ENCODE peak calls at places on chromosomes 5 and 9, in six cellular contexts. H, A, U, I, P and Y are unnamed samples.

GRCh38 chr5:116554764-116555163 is 19.9 kb downstream of the SEMA6A start:
- DNase-seq in H (no peak), A (no peak), U (no peak), I (no peak), P (no peak), Y (no peak)

GRCh38 chr5:30752015-30752414 is 441.5 kb upstream of the CDH6 start:
- DNase-seq in H (no peak), A (no peak), U (peak), I (no peak), P (no peak), Y (no peak)

GRCh38 chr9:97703437-97704326 is 6.5 kb upstream of the XPA start:
- DNase-seq in H (peak), A (no peak), U (peak), I (no peak), P (peak), Y (peak)

GRCh38 chr5:39578887-39579497 is 154.2 kb upstream of the DAB2 start:
- DNase-seq in H (no peak), A (no peak), U (peak), I (no peak), P (no peak), Y (peak)

GRCh38 chr5:75059887-75060286 is 7.5 kb upstream of the GCNT4 start:
- DNase-seq in H (no peak), A (no peak), U (no peak), I (no peak), P (no peak), Y (no peak)

GRCh38 chr5:150411245-150411979 is 1.3 kb downstream of the CD74 start:
- DNase-seq in H (no peak), A (peak), U (peak), I (peak), P (no peak), Y (no peak)

GRCh38 chr9:82404484-82405280 is 416.1 kb downstream of the SPATA31D1 start:
- DNase-seq in H (no peak), A (no peak), U (peak), I (no peak), P (no peak), Y (peak)

GRCh38 chr9:34443533-34443932 is 14.8 kb downstream of the FAM219A start:
- DNase-seq in H (no peak), A (no peak), U (no peak), I (no peak), P (no peak), Y (no peak)

GRCh38 chr9:87465791-87466190 is 31.9 kb upstream of the DAPK1 start:
- DNase-seq in H (no peak), A (no peak), U (no peak), I (no peak), P (no peak), Y (no peak)

GRCh38 chr9:83476513-83476912 is 61.7 kb downstream of the FRMD3 start:
- DNase-seq in H (no peak), A (no peak), U (no peak), I (no peak), P (no peak), Y (no peak)

GRCh38 chr5:176365663-176366574 is 632 bp downstream of the ARL10 start:
- DNase-seq in H (peak), A (peak), U (peak), I (peak), P (no peak), Y (peak)

GRCh38 chr5:126358525-126358924 is 64.7 kb upstream of the GRAMD2B start:
- DNase-seq in H (no peak), A (no peak), U (peak), I (no peak), P (no peak), Y (no peak)

GRCh38 chr9:133252301-133252776 is 22.7 kb downstream of the ABO start:
- DNase-seq in H (no peak), A (no peak), U (no peak), I (no peak), P (no peak), Y (no peak)

GRCh38 chr9:108813951-108814601 is 41.7 kb downstream of the ACTL7B start:
- DNase-seq in H (peak), A (no peak), U (peak), I (no peak), P (no peak), Y (peak)

GRCh38 chr5:132836852-132837251 is 6.4 kb upstream of the SHROOM1 start:
- DNase-seq in H (no peak), A (no peak), U (no peak), I (no peak), P (no peak), Y (no peak)

GRCh38 chr5:137142371-137143243 is 356.5 kb downstream of the SPOCK1 start:
- DNase-seq in H (peak), A (no peak), U (peak), I (peak), P (no peak), Y (peak)

GRCh38 chr5:53073349-53073748 is 36.2 kb downstream of the MOCS2 start:
- DNase-seq in H (no peak), A (no peak), U (no peak), I (no peak), P (no peak), Y (peak)

GRCh38 chr5:41246376-41246775 is 33.0 kb upstream of the C6 start:
- DNase-seq in H (no peak), A (no peak), U (peak), I (no peak), P (no peak), Y (peak)

GRCh38 chr5:113378960-113379541 is 55.7 kb downstream of the TSSK1B start:
- DNase-seq in H (peak), A (no peak), U (peak), I (peak), P (peak), Y (peak)

GRCh38 chr9:125997510-125997823 is 250.3 kb downstream of the PBX3 start:
- DNase-seq in H (no peak), A (no peak), U (no peak), I (no peak), P (no peak), Y (no peak)

GRCh38 chr5:52665544-52665943 is 122.2 kb upstream of the ITGA1 start:
- DNase-seq in H (no peak), A (no peak), U (peak), I (no peak), P (no peak), Y (peak)

GRCh38 chr9:129166962-129167557 is 11.0 kb downstream of the IER5L start:
- DNase-seq in H (no peak), A (no peak), U (peak), I (peak), P (peak), Y (peak)

GRCh38 chr9:70502690-70503089 is 88.2 kb upstream of the KLF9 start:
- DNase-seq in H (no peak), A (no peak), U (no peak), I (no peak), P (no peak), Y (peak)

GRCh38 chr5:103780794-103781193 is 218.2 kb upstream of the NUDT12 start:
- DNase-seq in H (no peak), A (no peak), U (peak), I (no peak), P (no peak), Y (no peak)

GRCh38 chr9:127176631-127177030 is 54.2 kb upstream of the ANGPTL2 start:
- DNase-seq in H (no peak), A (no peak), U (no peak), I (no peak), P (no peak), Y (no peak)

GRCh38 chr9:8366161-8366926 is 566.8 kb upstream of the DMAC1 start:
- DNase-seq in H (no peak), A (no peak), U (peak), I (no peak), P (no peak), Y (peak)

GRCh38 chr5:177995691-177996595 is at the start of gene PROP1:
- DNase-seq in H (no peak), A (no peak), U (no peak), I (no peak), P (no peak), Y (no peak)

DNA sequence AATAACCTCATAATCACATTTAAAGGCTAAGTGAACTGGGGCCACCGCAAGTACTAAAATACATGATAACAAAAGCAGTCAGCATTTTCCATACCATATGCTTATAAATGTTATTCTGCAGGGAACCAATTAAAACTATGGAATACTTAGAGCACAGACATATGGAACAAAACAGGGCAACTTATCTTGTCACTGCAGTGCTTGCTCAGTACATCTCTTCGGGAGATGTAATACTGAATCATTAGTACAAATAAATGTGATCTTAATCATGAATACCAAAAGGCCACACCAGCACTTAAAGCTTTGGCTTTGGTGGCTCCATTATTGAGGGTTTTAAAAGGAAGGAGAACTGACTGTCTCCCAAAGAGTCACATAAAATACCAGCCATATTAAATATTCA is 32.1 kb downstream of the PRUNE2 start:
- DNase-seq in H (no peak), A (no peak), U (no peak), I (no peak), P (no peak), Y (no peak)
- H3K4me3 ChIP-seq in H (no peak), A (no peak), U (no peak), I (no peak), P (no peak), Y (no peak)

GRCh38 chr5:6837519-6838110 is 124.4 kb downstream of the TENT4A start:
- DNase-seq in H (no peak), A (no peak), U (peak), I (no peak), P (no peak), Y (no peak)
- TF ChIP-seq CTCF in H (peak), A (peak), U (peak), I (peak), P (no peak), Y (peak)

GRCh38 chr5:121969660-121970295 is 8.0 kb downstream of the SRFBP1 start:
- DNase-seq in H (no peak), A (no peak), U (peak), I (no peak), P (no peak), Y (peak)
- H3K4me3 ChIP-seq in H (no peak), A (no peak), U (no peak), I (peak), P (no peak), Y (no peak)

GRCh38 chr9:81314525-81314924 is 374.8 kb downstream of the TLE1 start:
- DNase-seq in H (no peak), A (no peak), U (no peak), I (no peak), P (no peak), Y (no peak)

GRCh38 chr9:81308404-81308803 is 380.9 kb downstream of the TLE1 start:
- DNase-seq in H (no peak), A (no peak), U (no peak), I (no peak), P (no peak), Y (no peak)

GRCh38 chr9:81313877-81314276 is 375.5 kb downstream of the TLE1 start:
- DNase-seq in H (no peak), A (no peak), U (no peak), I (no peak), P (no peak), Y (no peak)

GRCh38 chr9:81317223-81317622 is 372.1 kb downstream of the TLE1 start:
- DNase-seq in H (no peak), A (no peak), U (no peak), I (no peak), P (no peak), Y (no peak)

DNA sequence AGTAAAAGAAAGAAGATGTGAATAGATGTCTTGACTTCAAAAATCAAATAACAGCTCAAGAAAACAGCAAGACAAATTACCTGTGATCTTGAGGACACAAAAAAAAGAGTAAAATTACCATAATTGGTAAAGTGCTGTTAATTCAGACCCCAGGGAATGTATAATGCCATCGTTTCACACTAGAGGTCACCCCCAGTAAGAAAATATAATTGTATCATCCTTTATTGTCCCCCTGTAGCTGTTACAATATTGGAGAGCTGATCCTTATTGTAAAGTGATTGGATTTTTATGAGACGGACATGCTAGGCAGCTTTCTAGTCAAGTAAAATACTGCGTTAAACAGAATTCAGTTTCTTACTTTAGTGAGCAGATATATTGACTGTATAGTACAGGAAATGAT is 377.0 kb downstream of the TLE1 start:
- DNase-seq in H (no peak), A (no peak), U (no peak), I (no peak), P (no peak), Y (peak)
- TF ChIP-seq CTCF in H (no peak), A (no peak), U (no peak), I (peak), P (no peak), Y (no peak)

DNA sequence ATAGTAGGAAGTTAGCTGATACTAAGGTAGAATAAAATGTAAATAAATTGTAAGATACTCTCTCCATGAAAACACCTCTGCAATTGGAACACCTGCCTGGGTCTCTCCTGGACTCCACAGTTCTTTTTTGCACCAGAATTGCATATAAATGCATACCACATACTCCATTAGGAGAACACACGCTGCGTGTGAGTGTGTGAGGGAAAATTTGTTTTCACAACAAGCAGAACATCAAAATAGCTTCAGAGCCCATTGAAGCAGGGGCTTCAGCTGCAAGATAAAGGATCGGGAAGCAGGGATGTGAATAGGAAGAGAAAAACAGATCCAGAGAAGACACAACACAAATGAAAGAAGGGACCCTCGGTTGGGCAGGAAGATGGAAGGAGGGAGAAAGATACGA is 389.8 kb upstream of the BRINP1 start:
- DNase-seq in H (no peak), A (no peak), U (no peak), I (no peak), P (no peak), Y (no peak)
- H3K4me3 ChIP-seq in H (no peak), A (no peak), U (no peak), I (no peak), P (no peak), Y (no peak)

DNA sequence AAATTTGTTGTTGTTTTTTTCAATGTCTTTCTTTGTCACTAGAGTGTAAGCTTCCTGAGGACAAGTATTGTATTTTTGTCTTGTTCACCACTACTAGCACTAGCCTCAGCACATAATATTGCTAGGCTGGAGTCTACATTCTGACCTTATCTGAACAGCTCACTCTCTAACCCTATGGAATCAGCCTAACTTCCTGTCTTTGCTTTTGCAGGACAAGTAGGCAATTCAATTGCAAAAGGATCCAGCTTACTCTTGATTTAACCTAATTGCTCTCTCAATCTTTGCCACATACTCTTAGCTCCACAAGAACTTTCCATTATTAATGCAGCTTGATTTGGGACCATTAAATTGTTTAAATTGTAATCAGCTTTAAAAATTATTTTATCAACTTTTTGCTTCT is 308.5 kb downstream of the MAN2A1 start:
- DNase-seq in H (no peak), A (no peak), U (no peak), I (no peak), P (no peak), Y (no peak)
- TF ChIP-seq CTCF in H (no peak), A (no peak), U (no peak), I (no peak), P (no peak), Y (no peak)

DNA sequence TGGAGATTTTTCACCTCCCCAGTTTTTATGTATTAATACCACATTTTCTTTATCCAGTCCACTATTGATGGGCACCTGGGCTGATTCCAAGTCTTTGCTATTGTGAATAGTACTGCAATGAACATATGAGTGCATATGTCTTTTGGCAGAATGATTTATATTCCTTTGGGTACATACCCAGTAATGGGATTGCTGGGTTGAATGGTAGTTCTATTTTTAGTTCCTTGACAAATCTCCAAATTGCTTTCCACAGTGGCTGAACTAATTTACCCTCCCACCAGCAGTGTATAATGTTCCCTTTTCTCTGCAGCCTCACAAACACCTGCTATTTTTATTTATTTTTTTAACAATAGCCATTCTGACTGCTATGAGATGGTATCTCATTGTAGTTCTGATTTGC is 340.2 kb downstream of the ADAMTS6 start:
- DNase-seq in H (no peak), A (no peak), U (no peak), I (no peak), P (no peak), Y (no peak)
- H3K4me3 ChIP-seq in H (no peak), A (no peak), U (no peak), I (no peak), P (no peak), Y (no peak)